ENCODE peak calls at places on chromosomes 16 and 17, in eight cellular contexts. One of them, this sample, is unnamed.

GRCh38 chr17:29615492-29616299 is 7.0 kb downstream of the CORO6 start:
- DNase-seq in CD8-positive, alpha-beta T cell: peak
- DNase-seq in cardiac fibroblast: peak
- DNase-seq in hepatocyte: peak
- DNase-seq in ascending aorta: peak
- DNase-seq in GM23338: peak
- DNase-seq in psoas muscle: peak
- DNase-seq in colonic mucosa: peak
- DNase-seq in this sample: peak

GRCh38 chr16:71902656-71903365 is 7.5 kb downstream of the IST1 start:
- DNase-seq in CD8-positive, alpha-beta T cell: no peak
- DNase-seq in psoas muscle: no peak
- DNase-seq in ascending aorta: no peak
- DNase-seq in cardiac fibroblast: no peak
- DNase-seq in colonic mucosa: no peak
- DNase-seq in GM23338: no peak
- DNase-seq in hepatocyte: no peak
- DNase-seq in this sample: no peak

GRCh38 chr16:78579020-78579419 is 479.6 kb downstream of the WWOX start:
- DNase-seq in hepatocyte: no peak
- DNase-seq in psoas muscle: no peak
- DNase-seq in colonic mucosa: no peak
- DNase-seq in cardiac fibroblast: no peak
- DNase-seq in ascending aorta: no peak
- DNase-seq in CD8-positive, alpha-beta T cell: no peak
- DNase-seq in GM23338: no peak
- DNase-seq in this sample: no peak

GRCh38 chr16:23182675-23183485 is at the start of gene SCNN1G:
- DNase-seq in psoas muscle: peak
- DNase-seq in CD8-positive, alpha-beta T cell: no peak
- DNase-seq in cardiac fibroblast: no peak
- DNase-seq in GM23338: peak
- DNase-seq in colonic mucosa: peak
- DNase-seq in ascending aorta: no peak
- DNase-seq in hepatocyte: peak
- DNase-seq in this sample: no peak

GRCh38 chr17:27318228-27318627 is 24.3 kb downstream of the WSB1 start:
- DNase-seq in GM23338: no peak
- DNase-seq in colonic mucosa: no peak
- DNase-seq in hepatocyte: no peak
- DNase-seq in ascending aorta: no peak
- DNase-seq in cardiac fibroblast: no peak
- DNase-seq in psoas muscle: no peak
- DNase-seq in CD8-positive, alpha-beta T cell: no peak
- DNase-seq in this sample: no peak

GRCh38 chr16:2698996-2699750 is 16.9 kb downstream of the KCTD5 start:
- DNase-seq in hepatocyte: no peak
- DNase-seq in GM23338: no peak
- DNase-seq in colonic mucosa: no peak
- DNase-seq in ascending aorta: no peak
- DNase-seq in psoas muscle: no peak
- DNase-seq in CD8-positive, alpha-beta T cell: no peak
- DNase-seq in cardiac fibroblast: no peak
- DNase-seq in this sample: no peak

GRCh38 chr16:637081-638018 is 1.2 kb upstream of the METTL26 start:
- DNase-seq in GM23338: peak
- DNase-seq in hepatocyte: peak
- DNase-seq in CD8-positive, alpha-beta T cell: peak
- DNase-seq in cardiac fibroblast: peak
- DNase-seq in ascending aorta: no peak
- DNase-seq in colonic mucosa: peak
- DNase-seq in psoas muscle: peak
- DNase-seq in this sample: peak

GRCh38 chr17:44913676-44914075 is 1.6 kb downstream of the GFAP start:
- DNase-seq in psoas muscle: no peak
- DNase-seq in hepatocyte: no peak
- DNase-seq in ascending aorta: no peak
- DNase-seq in GM23338: no peak
- DNase-seq in cardiac fibroblast: no peak
- DNase-seq in colonic mucosa: no peak
- DNase-seq in CD8-positive, alpha-beta T cell: no peak
- DNase-seq in this sample: no peak

GRCh38 chr17:82231312-82231561 is 2.4 kb downstream of the SLC16A3 start:
- DNase-seq in hepatocyte: no peak
- DNase-seq in GM23338: no peak
- DNase-seq in cardiac fibroblast: no peak
- DNase-seq in ascending aorta: no peak
- DNase-seq in psoas muscle: no peak
- DNase-seq in colonic mucosa: no peak
- DNase-seq in CD8-positive, alpha-beta T cell: no peak
- DNase-seq in this sample: no peak

GRCh38 chr17:37068266-37068665 is 119.5 kb downstream of the AATF start:
- DNase-seq in cardiac fibroblast: no peak
- DNase-seq in CD8-positive, alpha-beta T cell: no peak
- DNase-seq in ascending aorta: no peak
- DNase-seq in psoas muscle: no peak
- DNase-seq in colonic mucosa: no peak
- DNase-seq in hepatocyte: no peak
- DNase-seq in GM23338: no peak
- DNase-seq in this sample: peak

GRCh38 chr16:527015-527903 is at the start of gene CAPN15:
- DNase-seq in cardiac fibroblast: peak
- DNase-seq in ascending aorta: peak
- DNase-seq in hepatocyte: peak
- DNase-seq in colonic mucosa: peak
- DNase-seq in CD8-positive, alpha-beta T cell: peak
- DNase-seq in GM23338: peak
- DNase-seq in psoas muscle: peak
- DNase-seq in this sample: peak

GRCh38 chr16:88941933-88942909 is 34.8 kb downstream of the CBFA2T3 start:
- DNase-seq in GM23338: peak
- DNase-seq in hepatocyte: peak
- DNase-seq in colonic mucosa: peak
- DNase-seq in cardiac fibroblast: peak
- DNase-seq in CD8-positive, alpha-beta T cell: peak
- DNase-seq in psoas muscle: peak
- DNase-seq in ascending aorta: no peak
- DNase-seq in this sample: peak

GRCh38 chr17:38885728-38886642 is 16.1 kb downstream of the LASP1 start:
- DNase-seq in colonic mucosa: no peak
- DNase-seq in CD8-positive, alpha-beta T cell: no peak
- DNase-seq in ascending aorta: no peak
- DNase-seq in cardiac fibroblast: peak
- DNase-seq in hepatocyte: peak
- DNase-seq in psoas muscle: no peak
- DNase-seq in GM23338: peak
- DNase-seq in this sample: peak

GRCh38 chr17:6823011-6823442 is 8.5 kb downstream of the TEKT1 start:
- DNase-seq in psoas muscle: no peak
- DNase-seq in ascending aorta: no peak
- DNase-seq in GM23338: no peak
- DNase-seq in hepatocyte: peak
- DNase-seq in CD8-positive, alpha-beta T cell: no peak
- DNase-seq in colonic mucosa: no peak
- DNase-seq in cardiac fibroblast: peak
- DNase-seq in this sample: peak

GRCh38 chr17:38746004-38746892 is 1.9 kb downstream of the PCGF2 start:
- DNase-seq in CD8-positive, alpha-beta T cell: no peak
- DNase-seq in psoas muscle: no peak
- DNase-seq in colonic mucosa: peak
- DNase-seq in ascending aorta: peak
- DNase-seq in hepatocyte: peak
- DNase-seq in GM23338: peak
- DNase-seq in cardiac fibroblast: no peak
- DNase-seq in this sample: no peak

GRCh38 chr16:30115238-30115637 is 1.9 kb upstream of the GDPD3 start:
- DNase-seq in GM23338: no peak
- DNase-seq in psoas muscle: no peak
- DNase-seq in ascending aorta: no peak
- DNase-seq in colonic mucosa: peak
- DNase-seq in cardiac fibroblast: no peak
- DNase-seq in hepatocyte: peak
- DNase-seq in CD8-positive, alpha-beta T cell: no peak
- DNase-seq in this sample: no peak

GRCh38 chr16:30114411-30114810 is 1.1 kb upstream of the GDPD3 start:
- DNase-seq in colonic mucosa: peak
- DNase-seq in ascending aorta: no peak
- DNase-seq in GM23338: no peak
- DNase-seq in CD8-positive, alpha-beta T cell: no peak
- DNase-seq in hepatocyte: no peak
- DNase-seq in psoas muscle: no peak
- DNase-seq in cardiac fibroblast: no peak
- DNase-seq in this sample: no peak

GRCh38 chr16:30113711-30114333 is 485 bp upstream of the GDPD3 start:
- DNase-seq in cardiac fibroblast: peak
- DNase-seq in ascending aorta: no peak
- DNase-seq in GM23338: no peak
- DNase-seq in CD8-positive, alpha-beta T cell: no peak
- DNase-seq in psoas muscle: no peak
- DNase-seq in hepatocyte: no peak
- DNase-seq in colonic mucosa: peak
- DNase-seq in this sample: no peak

GRCh38 chr16:30112197-30113030 is 923 bp downstream of the GDPD3 start:
- DNase-seq in colonic mucosa: peak
- DNase-seq in psoas muscle: peak
- DNase-seq in hepatocyte: peak
- DNase-seq in GM23338: peak
- DNase-seq in ascending aorta: peak
- DNase-seq in CD8-positive, alpha-beta T cell: no peak
- DNase-seq in cardiac fibroblast: peak
- DNase-seq in this sample: peak

GRCh38 chr16:30113031-30113710 is at the start of gene GDPD3:
- DNase-seq in colonic mucosa: peak
- DNase-seq in psoas muscle: peak
- DNase-seq in hepatocyte: peak
- DNase-seq in ascending aorta: no peak
- DNase-seq in CD8-positive, alpha-beta T cell: no peak
- DNase-seq in GM23338: no peak
- DNase-seq in cardiac fibroblast: no peak
- DNase-seq in this sample: peak
- TF ChIP-seq CTCF in colonic mucosa: no peak
- TF ChIP-seq CTCF in psoas muscle: no peak
- TF ChIP-seq CTCF in hepatocyte: no peak
- TF ChIP-seq CTCF in ascending aorta: no peak
- TF ChIP-seq CTCF in CD8-positive, alpha-beta T cell: no peak
- TF ChIP-seq CTCF in GM23338: no peak
- TF ChIP-seq CTCF in cardiac fibroblast: no peak
- TF ChIP-seq CTCF in this sample: no peak

GRCh38 chr17:63831505-63831904 is 4.0 kb upstream of the FTSJ3 start:
- DNase-seq in colonic mucosa: no peak
- DNase-seq in GM23338: no peak
- DNase-seq in ascending aorta: no peak
- DNase-seq in cardiac fibroblast: no peak
- DNase-seq in psoas muscle: no peak
- DNase-seq in CD8-positive, alpha-beta T cell: no peak
- DNase-seq in hepatocyte: no peak
- DNase-seq in this sample: no peak
- H3K4me3 ChIP-seq in colonic mucosa: no peak
- H3K4me3 ChIP-seq in GM23338: no peak
- H3K4me3 ChIP-seq in ascending aorta: no peak
- H3K4me3 ChIP-seq in cardiac fibroblast: no peak
- H3K4me3 ChIP-seq in psoas muscle: no peak
- H3K4me3 ChIP-seq in CD8-positive, alpha-beta T cell: no peak
- H3K4me3 ChIP-seq in hepatocyte: no peak
- H3K4me3 ChIP-seq in this sample: no peak

DNA sequence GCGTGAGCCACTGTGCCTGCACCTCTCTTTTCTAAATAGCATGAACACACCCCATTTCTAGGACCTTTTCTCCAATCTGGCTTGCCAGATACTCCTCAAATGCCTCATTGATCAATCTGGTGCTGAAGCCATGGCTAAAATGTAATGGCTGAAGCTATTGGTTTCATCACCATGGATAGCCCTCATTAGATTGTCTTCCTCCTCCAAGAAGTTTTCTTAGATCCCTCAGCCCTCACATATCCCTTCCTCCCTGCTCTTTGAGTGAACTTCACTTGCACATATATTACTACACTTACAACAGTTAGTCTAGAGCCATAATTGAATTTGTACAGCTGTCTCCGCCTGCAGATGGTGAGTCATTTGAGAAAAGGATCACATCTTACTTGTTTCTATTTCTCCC is 77.9 kb upstream of the TOX3 start:
- DNase-seq in ascending aorta: no peak
- DNase-seq in cardiac fibroblast: no peak
- DNase-seq in CD8-positive, alpha-beta T cell: no peak
- DNase-seq in colonic mucosa: no peak
- DNase-seq in psoas muscle: no peak
- DNase-seq in hepatocyte: no peak
- DNase-seq in GM23338: no peak
- DNase-seq in this sample: no peak
- TF ChIP-seq CTCF in ascending aorta: no peak
- TF ChIP-seq CTCF in cardiac fibroblast: no peak
- TF ChIP-seq CTCF in CD8-positive, alpha-beta T cell: no peak
- TF ChIP-seq CTCF in colonic mucosa: no peak
- TF ChIP-seq CTCF in psoas muscle: no peak
- TF ChIP-seq CTCF in hepatocyte: no peak
- TF ChIP-seq CTCF in GM23338: no peak
- TF ChIP-seq CTCF in this sample: no peak

GRCh38 chr17:15266325-15266950 is 1.3 kb upstream of the PMP22 start:
- DNase-seq in ascending aorta: no peak
- DNase-seq in psoas muscle: no peak
- DNase-seq in GM23338: no peak
- DNase-seq in hepatocyte: no peak
- DNase-seq in colonic mucosa: no peak
- DNase-seq in CD8-positive, alpha-beta T cell: no peak
- DNase-seq in cardiac fibroblast: no peak
- DNase-seq in this sample: no peak

GRCh38 chr17:15263206-15263579 is 1.9 kb downstream of the PMP22 start:
- DNase-seq in ascending aorta: peak
- DNase-seq in cardiac fibroblast: peak
- DNase-seq in psoas muscle: peak
- DNase-seq in GM23338: peak
- DNase-seq in hepatocyte: peak
- DNase-seq in colonic mucosa: peak
- DNase-seq in CD8-positive, alpha-beta T cell: no peak
- DNase-seq in this sample: peak

GRCh38 chr17:15263680-15264079 is 1.4 kb downstream of the PMP22 start:
- DNase-seq in colonic mucosa: no peak
- DNase-seq in cardiac fibroblast: peak
- DNase-seq in CD8-positive, alpha-beta T cell: no peak
- DNase-seq in GM23338: no peak
- DNase-seq in hepatocyte: no peak
- DNase-seq in psoas muscle: no peak
- DNase-seq in ascending aorta: no peak
- DNase-seq in this sample: no peak

GRCh38 chr17:15265131-15265530 is at the start of gene PMP22:
- DNase-seq in psoas muscle: peak
- DNase-seq in GM23338: peak
- DNase-seq in CD8-positive, alpha-beta T cell: no peak
- DNase-seq in colonic mucosa: peak
- DNase-seq in cardiac fibroblast: no peak
- DNase-seq in hepatocyte: no peak
- DNase-seq in ascending aorta: no peak
- DNase-seq in this sample: no peak

DNA sequence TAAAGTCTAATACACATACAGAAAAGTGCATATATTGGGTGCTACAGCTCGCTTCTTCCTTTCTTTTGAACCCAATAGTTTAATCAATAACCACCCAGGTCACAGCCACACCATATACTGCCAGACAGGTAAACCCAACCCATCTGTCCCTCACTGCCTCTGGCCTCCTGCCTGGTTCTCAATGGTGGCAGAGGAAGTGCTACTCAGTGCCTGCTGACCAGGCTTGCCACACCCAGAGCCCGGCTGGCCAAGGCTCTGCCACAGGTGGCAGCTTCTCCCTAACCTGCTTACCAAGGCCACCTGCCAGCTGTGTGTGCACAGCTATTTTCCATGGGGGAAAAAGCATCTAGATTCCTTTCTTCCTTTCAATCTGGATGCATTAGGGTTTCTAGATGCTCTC is 584 bp downstream of the PMP22 start:
- DNase-seq in colonic mucosa: peak
- DNase-seq in psoas muscle: peak
- DNase-seq in ascending aorta: no peak
- DNase-seq in GM23338: no peak
- DNase-seq in CD8-positive, alpha-beta T cell: no peak
- DNase-seq in hepatocyte: no peak
- DNase-seq in cardiac fibroblast: no peak
- DNase-seq in this sample: no peak
- H3K4me3 ChIP-seq in colonic mucosa: peak
- H3K4me3 ChIP-seq in psoas muscle: peak
- H3K4me3 ChIP-seq in ascending aorta: no peak
- H3K4me3 ChIP-seq in GM23338: no peak
- H3K4me3 ChIP-seq in CD8-positive, alpha-beta T cell: no peak
- H3K4me3 ChIP-seq in hepatocyte: no peak
- H3K4me3 ChIP-seq in cardiac fibroblast: no peak
- H3K4me3 ChIP-seq in this sample: no peak